ENCODE peak calls at places on chromosome 2, in seven cellular contexts. Q, K, S, J, I, F and G are unnamed samples.

GRCh38 chr2:232687382-232688160 is 9.6 kb upstream of the GIGYF2 start:
- DNase-seq in Q (no peak), K (no peak), S (no peak), J (no peak), I (peak), F (no peak), G (no peak)

GRCh38 chr2:26178746-26179436 is 6.0 kb downstream of the GAREM2 start:
- DNase-seq in Q (no peak), K (peak), S (no peak), J (peak), I (peak), F (peak), G (peak)

GRCh38 chr2:30683240-30683956 is 123.8 kb downstream of the CAPN13 start:
- DNase-seq in Q (peak), K (no peak), S (no peak), J (no peak), I (no peak), F (no peak), G (no peak)

GRCh38 chr2:128304715-128305554 is 13.7 kb downstream of the HS6ST1 start:
- DNase-seq in Q (no peak), K (no peak), S (peak), J (peak), I (peak), F (peak), G (peak)

GRCh38 chr2:182593394-182593707 is 122.7 kb upstream of the DNAJC10 start:
- DNase-seq in Q (no peak), K (no peak), S (no peak), J (no peak), I (no peak), F (no peak), G (no peak)

GRCh38 chr2:38650717-38651116 is 15.2 kb upstream of the GALM start:
- DNase-seq in Q (no peak), K (no peak), S (no peak), J (no peak), I (no peak), F (no peak), G (no peak)

GRCh38 chr2:121089005-121089510 is 195.9 kb downstream of the TFCP2L1 start:
- DNase-seq in Q (no peak), K (no peak), S (no peak), J (no peak), I (no peak), F (no peak), G (no peak)

GRCh38 chr2:181882621-181883020 is 8.9 kb upstream of the ITPRID2 start:
- DNase-seq in Q (no peak), K (no peak), S (no peak), J (no peak), I (no peak), F (no peak), G (no peak)

GRCh38 chr2:216849987-216850386 is 9.9 kb downstream of the TNP1 start:
- DNase-seq in Q (no peak), K (no peak), S (no peak), J (no peak), I (no peak), F (no peak), G (no peak)

GRCh38 chr2:240465765-240466578 is 30.5 kb downstream of the GPC1 start:
- DNase-seq in Q (no peak), K (peak), S (no peak), J (no peak), I (no peak), F (peak), G (no peak)

GRCh38 chr2:128320609-128321420 is 2.1 kb upstream of the HS6ST1 start:
- DNase-seq in Q (no peak), K (no peak), S (no peak), J (no peak), I (no peak), F (no peak), G (no peak)

GRCh38 chr2:225196579-225196978 is 154.3 kb upstream of the DOCK10 start:
- DNase-seq in Q (no peak), K (no peak), S (no peak), J (no peak), I (no peak), F (no peak), G (no peak)

GRCh38 chr2:120032297-120032696 is 19.4 kb downstream of the EPB41L5 start:
- DNase-seq in Q (no peak), K (no peak), S (no peak), J (no peak), I (no peak), F (no peak), G (no peak)

GRCh38 chr2:218893349-218894167 is 12.9 kb downstream of the WNT10A start:
- DNase-seq in Q (no peak), K (peak), S (no peak), J (no peak), I (no peak), F (no peak), G (no peak)

GRCh38 chr2:111990856-111991255 is 64.2 kb upstream of the TMEM87B start:
- DNase-seq in Q (no peak), K (no peak), S (no peak), J (no peak), I (no peak), F (no peak), G (no peak)

GRCh38 chr2:96107883-96108551 is 8.4 kb downstream of the ADRA2B start:
- DNase-seq in Q (no peak), K (no peak), S (no peak), J (peak), I (no peak), F (no peak), G (peak)

GRCh38 chr2:176562359-176563043 is 293.3 kb downstream of the MTX2 start:
- DNase-seq in Q (no peak), K (no peak), S (no peak), J (no peak), I (no peak), F (no peak), G (no peak)

GRCh38 chr2:121189656-121190381 is 95.2 kb downstream of the TFCP2L1 start:
- DNase-seq in Q (no peak), K (peak), S (no peak), J (no peak), I (no peak), F (no peak), G (no peak)

GRCh38 chr2:95287806-95288205 is 9.3 kb upstream of the KCNIP3 start:
- DNase-seq in Q (no peak), K (no peak), S (no peak), J (no peak), I (no peak), F (no peak), G (no peak)

GRCh38 chr2:232523682-232524597 is 2.0 kb upstream of the CHRND start:
- DNase-seq in Q (peak), K (peak), S (no peak), J (peak), I (no peak), F (peak), G (peak)

GRCh38 chr2:101516833-101517690 is 42.1 kb upstream of the RFX8 start:
- DNase-seq in Q (no peak), K (no peak), S (peak), J (no peak), I (no peak), F (no peak), G (no peak)

GRCh38 chr2:241720560-241720959 is 13.9 kb upstream of the D2HGDH start:
- DNase-seq in Q (no peak), K (peak), S (no peak), J (no peak), I (no peak), F (no peak), G (no peak)

GRCh38 chr2:167749016-167749415 is 498.4 kb downstream of the STK39 start:
- DNase-seq in Q (no peak), K (no peak), S (no peak), J (no peak), I (no peak), F (no peak), G (no peak)

GRCh38 chr2:43075906-43076585 is 150.4 kb downstream of the ZFP36L2 start:
- DNase-seq in Q (no peak), K (no peak), S (no peak), J (no peak), I (no peak), F (no peak), G (no peak)

GRCh38 chr2:229489016-229489415 is 217.9 kb upstream of the PID1 start:
- DNase-seq in Q (no peak), K (peak), S (no peak), J (no peak), I (no peak), F (no peak), G (no peak)

GRCh38 chr2:142124706-142125105 is 6.1 kb downstream of the LRP1B start:
- DNase-seq in Q (no peak), K (no peak), S (no peak), J (no peak), I (no peak), F (no peak), G (no peak)

GRCh38 chr2:142130111-142131015 is 453 bp downstream of the LRP1B start:
- DNase-seq in Q (no peak), K (peak), S (peak), J (peak), I (peak), F (peak), G (peak)

GRCh38 chr2:39368846-39369245 is 68.2 kb downstream of the MAP4K3 start:
- DNase-seq in Q (no peak), K (peak), S (no peak), J (no peak), I (no peak), F (no peak), G (no peak)

GRCh38 chr2:69026026-69026425 is 13.0 kb downstream of the ANTXR1 start:
- DNase-seq in Q (peak), K (no peak), S (peak), J (peak), I (peak), F (peak), G (peak)

GRCh38 chr2:70505613-70506391 is 47.8 kb downstream of the TGFA start:
- DNase-seq in Q (no peak), K (no peak), S (no peak), J (no peak), I (no peak), F (no peak), G (no peak)
- TF ChIP-seq EZH2phosphoT487 in Q (no peak), K (no peak), S (no peak), J (no peak), I (no peak), F (no peak), G (no peak)

DNA sequence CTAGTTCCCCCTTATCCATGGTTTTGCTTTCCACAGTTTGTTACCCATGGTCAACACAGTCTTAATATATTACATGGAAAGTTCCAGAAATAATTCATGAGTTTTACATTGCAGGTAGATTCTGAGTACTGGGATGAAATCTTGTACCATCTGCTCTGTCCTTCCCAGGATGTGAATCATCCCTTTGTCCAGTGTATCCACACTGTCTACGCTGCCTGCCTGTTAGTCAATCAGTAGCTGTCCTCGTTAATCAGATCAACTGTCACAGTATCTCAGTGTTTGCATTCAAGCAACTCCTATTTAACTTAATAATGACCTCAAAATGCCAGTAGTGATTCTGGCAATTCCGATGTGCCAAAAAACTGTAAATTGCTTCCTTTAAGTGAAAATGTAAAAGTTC is 76.3 kb downstream of the DYNC1I2 start:
- DNase-seq in Q (no peak), K (no peak), S (no peak), J (no peak), I (no peak), F (no peak), G (no peak)
- TF ChIP-seq EZH2phosphoT487 in Q (no peak), K (no peak), S (no peak), J (no peak), I (no peak), F (no peak), G (no peak)

GRCh38 chr2:85796549-85797262 is 42.9 kb downstream of the ATOH8 start:
- DNase-seq in Q (no peak), K (peak), S (no peak), J (peak), I (no peak), F (no peak), G (no peak)
- TF ChIP-seq EZH2phosphoT487 in Q (no peak), K (no peak), S (no peak), J (no peak), I (no peak), F (no peak), G (no peak)

GRCh38 chr2:143802871-143803650 is 673.8 kb downstream of the ARHGAP15 start:
- DNase-seq in Q (no peak), K (no peak), S (no peak), J (no peak), I (peak), F (no peak), G (no peak)
- TF ChIP-seq EZH2phosphoT487 in Q (no peak), K (no peak), S (no peak), J (no peak), I (no peak), F (no peak), G (no peak)

DNA sequence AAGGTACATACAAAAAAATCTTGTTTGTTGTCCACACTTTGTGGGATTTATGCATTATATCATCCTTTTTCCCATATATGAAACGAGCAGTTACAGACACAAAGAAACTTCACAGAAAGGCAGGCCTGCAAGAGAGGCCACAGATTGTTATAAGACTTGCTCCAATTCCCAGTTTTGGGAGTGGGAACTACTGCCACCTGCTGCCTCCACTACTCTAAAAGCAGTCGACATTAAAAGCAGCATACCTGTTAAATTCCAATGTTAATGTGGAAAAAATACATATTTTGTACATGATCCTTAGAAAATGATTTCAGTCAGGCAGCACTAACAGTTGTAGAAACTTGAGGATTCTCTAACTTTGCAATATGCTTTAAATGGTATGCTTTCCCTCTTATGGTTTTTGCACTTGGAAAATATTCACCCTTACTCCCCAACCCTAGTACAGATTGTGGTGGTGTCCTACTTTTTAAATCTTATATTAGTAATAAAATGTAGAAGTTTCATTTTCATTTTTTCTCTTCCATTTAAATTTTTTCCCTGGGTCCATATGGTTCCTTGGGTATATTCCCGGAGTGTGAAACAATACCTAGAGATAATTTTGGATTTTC is 37.9 kb downstream of the SLC38A11 start:
- DNase-seq in Q (peak), K (peak), S (peak), J (peak), I (no peak), F (peak), G (peak)
- TF ChIP-seq EZH2phosphoT487 in Q (no peak), K (no peak), S (no peak), J (no peak), I (no peak), F (no peak), G (no peak)

DNA sequence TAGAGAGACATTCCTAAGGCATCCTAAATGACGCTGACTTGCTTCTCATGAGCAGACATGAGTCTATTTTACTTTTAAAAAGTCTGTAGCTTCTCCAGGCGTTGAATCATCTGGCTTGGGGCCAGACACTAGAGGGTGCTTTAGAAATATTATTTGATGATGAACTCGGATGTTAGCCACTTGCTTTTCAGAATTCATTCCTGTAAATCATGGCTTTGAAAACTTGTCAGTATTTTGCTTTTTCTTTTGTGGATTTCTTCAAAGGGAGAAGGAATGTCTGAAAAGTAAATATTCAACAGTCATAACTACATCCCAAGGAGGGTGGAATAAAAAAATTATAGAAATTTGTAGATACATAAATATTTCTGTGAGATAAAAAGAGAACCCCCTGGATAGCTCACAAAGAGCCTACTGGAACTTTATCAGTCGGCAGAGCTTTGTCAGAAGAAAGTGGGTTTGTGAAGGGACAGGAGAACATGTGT is 370.8 kb downstream of the OSR1 start:
- DNase-seq in Q (no peak), K (no peak), S (peak), J (no peak), I (no peak), F (peak), G (no peak)
- TF ChIP-seq EZH2phosphoT487 in Q (no peak), K (no peak), S (no peak), J (no peak), I (no peak), F (no peak), G (no peak)

GRCh38 chr2:199973703-199974102 is 18.3 kb downstream of the MAIP1 start:
- DNase-seq in Q (no peak), K (peak), S (peak), J (peak), I (no peak), F (peak), G (peak)
- TF ChIP-seq EZH2phosphoT487 in Q (no peak), K (no peak), S (no peak), J (no peak), I (no peak), F (no peak), G (no peak)

GRCh38 chr2:23383087-23383486 is 1.9 kb upstream of the KLHL29 start:
- DNase-seq in Q (no peak), K (no peak), S (no peak), J (no peak), I (no peak), F (no peak), G (no peak)

GRCh38 chr2:23379220-23379695 is 5.7 kb upstream of the KLHL29 start:
- DNase-seq in Q (peak), K (no peak), S (no peak), J (no peak), I (no peak), F (no peak), G (no peak)

GRCh38 chr2:23381498-23381897 is 3.5 kb upstream of the KLHL29 start:
- DNase-seq in Q (no peak), K (no peak), S (no peak), J (no peak), I (no peak), F (no peak), G (no peak)

GRCh38 chr2:23380562-23381065 is 4.4 kb upstream of the KLHL29 start:
- DNase-seq in Q (peak), K (no peak), S (no peak), J (no peak), I (peak), F (no peak), G (no peak)

GRCh38 chr2:23381084-23381483 is 3.9 kb upstream of the KLHL29 start:
- DNase-seq in Q (peak), K (no peak), S (peak), J (no peak), I (no peak), F (no peak), G (no peak)
- TF ChIP-seq EZH2phosphoT487 in Q (no peak), K (no peak), S (no peak), J (no peak), I (no peak), F (no peak), G (no peak)

DNA sequence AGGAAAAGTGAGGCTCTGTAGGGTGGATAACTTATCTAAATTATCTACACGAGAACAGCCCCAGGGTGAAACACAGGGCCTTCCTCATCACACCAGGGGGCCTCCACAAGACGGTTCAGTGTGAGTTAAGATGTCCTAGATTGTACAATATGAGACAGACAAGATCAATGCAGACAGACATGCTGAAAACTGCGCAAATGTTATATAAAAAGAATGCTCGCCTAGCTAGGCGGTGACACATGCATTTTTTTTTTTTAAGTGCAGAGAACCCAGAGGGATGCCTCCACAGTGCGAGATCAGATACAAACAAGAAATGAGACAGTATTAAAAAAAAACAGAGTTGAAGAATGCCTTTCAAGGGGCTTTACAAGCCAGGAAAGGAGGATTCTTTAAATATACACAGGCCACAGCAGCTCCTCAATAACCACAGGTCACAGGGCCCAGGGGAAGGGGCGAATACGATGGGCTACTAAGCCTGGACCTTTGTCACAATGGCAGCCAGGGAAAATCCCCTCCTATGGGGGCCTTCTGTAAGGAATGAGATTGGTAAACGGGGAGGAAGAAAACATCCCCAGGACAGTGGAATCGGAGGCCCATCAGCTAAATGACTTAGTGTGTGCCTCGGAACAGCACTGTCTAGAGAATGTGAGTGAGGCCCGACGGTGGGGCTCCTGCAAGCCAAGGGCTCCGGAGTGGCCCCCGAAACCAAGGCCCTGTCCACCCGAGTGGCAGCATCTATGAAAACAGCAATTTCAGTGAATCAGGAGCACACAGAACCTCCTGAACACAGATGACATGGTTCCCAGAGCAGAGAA is 48.9 kb downstream of the ADCY3 start:
- DNase-seq in Q (no peak), K (no peak), S (no peak), J (peak), I (no peak), F (no peak), G (no peak)
- TF ChIP-seq EZH2phosphoT487 in Q (no peak), K (no peak), S (no peak), J (no peak), I (no peak), F (no peak), G (no peak)